ENCODE peak calls at places on chromosomes 4 and X, in five cellular contexts. One of them, this sample, is unnamed.

GRCh38 chr4:57492479-57492878 is 382.3 kb upstream of the IGFBP7 start:
- DNase-seq in transverse colon: no peak
- DNase-seq in lower lobe of right lung: no peak
- DNase-seq in SJSA1: no peak
- DNase-seq in T-cell: no peak
- DNase-seq in this sample: no peak

GRCh38 chr4:6109842-6110560 is 90.3 kb downstream of the JAKMIP1 start:
- DNase-seq in transverse colon: peak
- DNase-seq in lower lobe of right lung: no peak
- DNase-seq in SJSA1: no peak
- DNase-seq in T-cell: no peak
- DNase-seq in this sample: no peak

GRCh38 chr4:185304944-185305690 is 90.6 kb downstream of the LRP2BP start:
- DNase-seq in transverse colon: peak
- DNase-seq in lower lobe of right lung: peak
- DNase-seq in SJSA1: peak
- DNase-seq in T-cell: peak
- DNase-seq in this sample: peak

GRCh38 chrX:1597345-1598020 is 6.1 kb downstream of the AKAP17A start:
- DNase-seq in transverse colon: no peak
- DNase-seq in lower lobe of right lung: peak
- DNase-seq in SJSA1: peak
- DNase-seq in T-cell: peak
- DNase-seq in this sample: no peak

GRCh38 chr4:74402692-74403460 is 37.9 kb downstream of the EREG start:
- DNase-seq in transverse colon: no peak
- DNase-seq in lower lobe of right lung: no peak
- DNase-seq in SJSA1: no peak
- DNase-seq in T-cell: no peak
- DNase-seq in this sample: no peak

GRCh38 chrX:31136144-31136572 is 64.3 kb upstream of the FTHL17 start:
- DNase-seq in transverse colon: no peak
- DNase-seq in lower lobe of right lung: no peak
- DNase-seq in SJSA1: no peak
- DNase-seq in T-cell: no peak
- DNase-seq in this sample: no peak

GRCh38 chr4:8817813-8818062 is 53.9 kb downstream of the HMX1 start:
- DNase-seq in transverse colon: no peak
- DNase-seq in lower lobe of right lung: peak
- DNase-seq in SJSA1: peak
- DNase-seq in T-cell: peak
- DNase-seq in this sample: no peak

GRCh38 chrX:15050395-15050794 is 177.2 kb downstream of the MOSPD2 start:
- DNase-seq in transverse colon: no peak
- DNase-seq in lower lobe of right lung: no peak
- DNase-seq in SJSA1: no peak
- DNase-seq in T-cell: no peak
- DNase-seq in this sample: no peak

GRCh38 chr4:2482192-2482591 is 13.3 kb downstream of the RNF4 start:
- DNase-seq in transverse colon: no peak
- DNase-seq in lower lobe of right lung: no peak
- DNase-seq in SJSA1: no peak
- DNase-seq in T-cell: no peak
- DNase-seq in this sample: no peak

GRCh38 chrX:54921427-54922021 is 900 bp downstream of the TRO start:
- DNase-seq in transverse colon: peak
- DNase-seq in lower lobe of right lung: no peak
- DNase-seq in SJSA1: peak
- DNase-seq in T-cell: peak
- DNase-seq in this sample: peak

GRCh38 chrX:67700607-67701006 is 156.8 kb downstream of the AR start:
- DNase-seq in transverse colon: no peak
- DNase-seq in lower lobe of right lung: no peak
- DNase-seq in SJSA1: no peak
- DNase-seq in T-cell: no peak
- DNase-seq in this sample: no peak

GRCh38 chr4:102439835-102440234 is 61.3 kb upstream of the NFKB1 start:
- DNase-seq in transverse colon: no peak
- DNase-seq in lower lobe of right lung: no peak
- DNase-seq in SJSA1: peak
- DNase-seq in T-cell: no peak
- DNase-seq in this sample: no peak

GRCh38 chrX:107273795-107274194 is 67.4 kb downstream of the DNAAF6 start:
- DNase-seq in transverse colon: no peak
- DNase-seq in lower lobe of right lung: no peak
- DNase-seq in SJSA1: no peak
- DNase-seq in T-cell: no peak
- DNase-seq in this sample: no peak

GRCh38 chr4:172666711-172667368 is 501.8 kb upstream of the GALNT7 start:
- DNase-seq in transverse colon: no peak
- DNase-seq in lower lobe of right lung: no peak
- DNase-seq in SJSA1: no peak
- DNase-seq in T-cell: no peak
- DNase-seq in this sample: no peak

GRCh38 chr4:157300678-157301077 is 80.2 kb downstream of the GRIA2 start:
- DNase-seq in transverse colon: no peak
- DNase-seq in lower lobe of right lung: no peak
- DNase-seq in SJSA1: no peak
- DNase-seq in T-cell: no peak
- DNase-seq in this sample: no peak

GRCh38 chr4:55303818-55304217 is 42.2 kb upstream of the SRD5A3 start:
- DNase-seq in transverse colon: no peak
- DNase-seq in lower lobe of right lung: no peak
- DNase-seq in SJSA1: no peak
- DNase-seq in T-cell: no peak
- DNase-seq in this sample: no peak

GRCh38 chrX:38108364-38108763 is 102.0 kb downstream of the SYTL5 start:
- DNase-seq in transverse colon: no peak
- DNase-seq in lower lobe of right lung: no peak
- DNase-seq in SJSA1: no peak
- DNase-seq in T-cell: no peak
- DNase-seq in this sample: no peak

GRCh38 chrX:45324941-45325340 is 124.3 kb upstream of the DIPK2B start:
- DNase-seq in transverse colon: no peak
- DNase-seq in lower lobe of right lung: no peak
- DNase-seq in SJSA1: no peak
- DNase-seq in T-cell: no peak
- DNase-seq in this sample: no peak

GRCh38 chr4:40349561-40350198 is 14.5 kb downstream of the CHRNA9 start:
- DNase-seq in transverse colon: no peak
- DNase-seq in lower lobe of right lung: no peak
- DNase-seq in SJSA1: no peak
- DNase-seq in T-cell: no peak
- DNase-seq in this sample: no peak

GRCh38 chr4:128663325-128663724 is 146.2 kb upstream of the JADE1 start:
- DNase-seq in transverse colon: peak
- DNase-seq in lower lobe of right lung: no peak
- DNase-seq in SJSA1: no peak
- DNase-seq in T-cell: no peak
- DNase-seq in this sample: no peak

This sample was measured in NCI-H2107.